ENCODE peak calls at places on chromosomes 11 and 22, in ten cellular contexts. Y is colonic mucosa, A is tibial nerve, Z is epithelial cell of esophagus, P is cardiac muscle cell, H is nephron progenitor cell, N is neural progenitor cell, S is heart left ventricle, R is HepG2, M is ovary. F is an unnamed sample.

GRCh38 chr22:22882033-22882717 is 5.4 kb upstream of the IGLL5 start:
- DNase-seq in H (no peak), R (no peak), Y (peak; percentile 41), M (no peak), S (no peak), N (no peak), A (no peak), P (no peak), Z (peak; percentile 35), F (no peak)

GRCh38 chr11:126680109-126680508 is 320.5 kb downstream of the KIRREL3 start:
- DNase-seq in P (no peak), S (no peak), M (no peak), Z (no peak), H (no peak), N (no peak), Y (no peak), R (no peak), A (no peak), F (no peak)

GRCh38 chr22:30823015-30823370 is 128.3 kb downstream of the OSBP2 start:
- DNase-seq in Y (no peak), S (no peak), N (peak; percentile 66), P (peak; percentile 8), M (no peak), R (no peak), H (peak; percentile 20), Z (peak; percentile 38), A (no peak), F (no peak)

GRCh38 chr22:48476599-48476998 is 1351.1 kb downstream of the BRD1 start:
- DNase-seq in M (no peak), N (no peak), P (no peak), Y (no peak), R (no peak), Z (no peak), S (no peak), H (no peak), A (no peak), F (no peak)

GRCh38 chr11:68194675-68195294 is 18.3 kb downstream of the KMT5B start:
- DNase-seq in P (no peak), Y (no peak), R (no peak), S (no peak), M (no peak), H (no peak), Z (no peak), A (no peak), N (no peak), F (no peak)

GRCh38 chr22:40526960-40527359 is 109.6 kb downstream of the MRTFA start:
- DNase-seq in A (no peak), M (peak; percentile 4), Y (no peak), Z (no peak), N (no peak), P (no peak), R (no peak), S (no peak), H (no peak), F (no peak)

GRCh38 chr11:118295834-118296454 is 8.6 kb upstream of the CD3E start:
- DNase-seq in R (peak; percentile 28), H (no peak), Z (peak; percentile 92), S (no peak), M (no peak), N (peak; percentile 40), A (no peak), P (peak; percentile 28), Y (no peak), F (no peak)

GRCh38 chr22:38298312-38299000 is 18.8 kb downstream of the CSNK1E start:
- DNase-seq in M (no peak), P (no peak), S (no peak), Z (peak; percentile 100), A (no peak), Y (no peak), N (peak; percentile 34), H (peak; percentile 23), R (no peak), F (no peak)

DNA sequence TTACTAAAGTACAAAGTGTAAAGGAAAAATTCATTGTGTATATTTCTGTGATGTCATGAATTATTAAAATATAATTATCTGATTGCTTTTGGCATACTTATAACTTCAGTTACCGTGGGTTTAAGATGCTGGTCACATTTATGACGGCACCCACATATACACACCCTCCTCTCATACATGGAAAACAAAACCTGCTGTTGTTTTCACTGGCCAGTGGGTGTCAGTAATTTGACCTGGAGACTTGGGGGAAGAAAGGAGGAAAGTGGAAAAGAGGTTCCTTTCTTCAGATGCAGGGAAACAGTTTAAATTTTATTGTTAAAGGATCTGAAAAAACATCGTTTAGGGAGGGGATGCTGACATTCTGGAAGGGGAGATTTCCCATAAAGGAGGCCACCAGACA is 742 bp upstream of the BBOX1 start:
- DNase-seq in Z (no peak), M (no peak), R (no peak), N (no peak), H (no peak), A (no peak), S (no peak), Y (no peak), P (no peak), F (no peak)
- TF ChIP-seq CTCF in Z (peak; percentile 24), M (no peak), R (peak; percentile 24), N (peak; percentile 18), H (no peak), A (no peak), S (no peak), Y (no peak), P (no peak), F (no peak)

DNA sequence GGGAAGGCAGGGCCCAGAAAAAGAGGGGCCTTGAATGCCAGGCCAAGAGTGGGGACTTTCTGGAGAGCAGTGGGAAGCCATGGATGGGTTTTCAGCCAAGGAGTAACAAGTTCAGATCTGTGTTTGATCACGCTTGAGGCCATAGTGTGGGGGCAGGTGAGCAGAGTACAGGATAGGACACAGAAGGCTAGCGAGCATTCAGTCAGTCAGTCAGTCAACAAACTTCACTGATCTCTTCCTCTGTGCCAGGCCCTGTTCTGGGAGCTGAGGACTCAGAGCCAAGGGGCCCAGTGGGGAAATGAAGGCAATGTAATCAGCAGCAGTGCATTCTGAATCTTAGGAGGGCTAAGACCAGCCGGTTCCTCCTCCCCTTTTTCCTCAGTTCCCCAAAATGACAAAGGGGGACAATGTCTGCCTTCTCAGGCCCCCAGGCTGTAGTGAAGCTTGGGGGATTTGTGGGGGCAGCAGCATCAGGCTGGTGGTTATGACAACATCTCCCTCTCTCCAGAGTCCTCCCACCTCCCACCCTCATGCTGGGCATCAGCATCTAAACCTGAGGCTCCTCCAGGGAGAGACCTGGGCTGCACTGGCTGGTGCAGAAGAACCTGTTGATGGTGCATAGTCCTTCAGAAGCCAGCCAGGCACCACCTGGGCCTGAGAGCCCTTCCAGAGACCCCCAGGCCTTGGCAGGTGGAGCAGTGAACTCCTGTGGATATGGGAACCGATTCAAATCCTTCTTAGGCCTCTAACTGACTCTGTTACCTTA is 42.9 kb upstream of the TPBGL start:
- DNase-seq in P (no peak), N (no peak), M (no peak), Z (no peak), Y (no peak), S (no peak), R (no peak), A (no peak), H (no peak), F (no peak)
- TF ChIP-seq CTCF in P (no peak), N (no peak), M (no peak), Z (no peak), Y (no peak), S (no peak), R (no peak), A (no peak), H (no peak), F (no peak)

GRCh38 chr11:8689726-8690255 is 7.2 kb downstream of the RPL27A start:
- DNase-seq in M (no peak), H (no peak), P (no peak), Z (no peak), S (no peak), N (no peak), Y (no peak), A (no peak), R (no peak), F (no peak)

GRCh38 chr11:8693010-8693551 is 10.5 kb downstream of the RPL27A start:
- DNase-seq in A (no peak), S (no peak), N (no peak), M (no peak), Z (peak; percentile 48), H (no peak), R (no peak), P (no peak), Y (no peak), F (no peak)

GRCh38 chr11:8692417-8692816 is 9.8 kb downstream of the RPL27A start:
- DNase-seq in N (no peak), R (no peak), M (no peak), Z (peak; percentile 40), Y (no peak), S (no peak), H (no peak), A (no peak), P (no peak), F (no peak)

GRCh38 chr11:8690374-8691342 is 8.1 kb downstream of the RPL27A start:
- DNase-seq in M (peak; percentile 6), A (no peak), P (no peak), H (no peak), Y (no peak), S (no peak), N (no peak), R (no peak), Z (no peak), F (no peak)

DNA sequence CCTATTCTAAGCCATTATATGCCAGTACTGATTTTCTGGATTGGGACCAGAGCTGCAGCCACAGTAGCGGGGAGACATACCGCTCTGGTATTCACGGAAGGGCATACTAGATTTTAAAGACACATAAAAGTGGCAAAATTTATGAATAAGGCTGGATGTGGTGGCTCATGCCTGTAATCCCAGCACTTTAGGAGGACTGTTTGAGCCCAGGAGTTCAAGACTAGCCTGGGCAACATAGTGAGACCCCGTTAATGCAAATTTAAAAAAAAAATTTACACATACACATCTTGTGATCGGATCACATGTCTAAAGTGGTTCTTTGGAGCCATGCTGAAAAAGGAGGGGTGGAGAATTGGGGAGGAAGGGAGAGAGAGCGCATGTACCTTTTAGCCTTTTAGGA is 9.0 kb downstream of the RPL27A start:
- DNase-seq in P (no peak), N (no peak), Z (no peak), R (no peak), Y (no peak), S (no peak), A (no peak), H (no peak), M (peak; percentile 3), F (no peak)
- TF ChIP-seq CTCF in P (no peak), N (no peak), Z (no peak), R (no peak), Y (no peak), S (no peak), A (no peak), H (no peak), M (no peak), F (no peak)

DNA sequence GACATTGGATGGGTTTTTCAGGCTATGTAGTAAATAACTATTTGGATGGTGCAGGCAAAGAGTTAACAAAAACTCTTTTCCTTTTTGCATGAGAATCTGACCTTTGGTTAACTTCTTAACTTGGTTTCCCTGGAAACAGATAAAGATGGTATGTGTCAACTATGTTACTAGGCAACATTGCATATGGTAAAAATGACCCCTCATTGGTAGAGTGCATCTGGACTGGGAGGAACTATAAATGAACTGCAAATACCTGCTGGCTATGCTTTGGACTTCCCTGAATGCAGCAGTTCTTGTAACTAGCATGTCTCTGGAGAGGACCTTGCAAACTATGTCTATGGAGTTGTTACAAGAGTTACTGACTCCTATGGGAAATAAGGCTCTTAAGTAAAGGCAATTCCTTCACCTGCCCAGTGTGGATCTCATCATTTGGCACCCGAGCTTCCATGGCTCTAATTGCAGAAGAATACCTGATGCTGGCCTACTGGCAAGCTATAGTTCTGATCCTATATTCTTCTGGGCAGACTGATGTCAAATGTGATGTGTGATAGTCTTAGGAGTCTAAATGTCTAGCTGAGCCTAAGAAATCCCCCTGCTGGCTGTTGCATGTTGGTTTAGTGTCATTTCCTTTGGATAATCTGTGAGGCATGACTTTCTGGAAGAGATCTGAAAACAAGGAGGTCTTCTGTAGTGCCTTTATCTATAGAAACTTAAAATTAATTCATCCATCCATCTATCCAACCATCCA is 126.7 kb upstream of the MTMR2 start:
- DNase-seq in A (no peak), Y (no peak), Z (no peak), H (no peak), R (peak; percentile 76), S (no peak), M (no peak), N (no peak), P (peak; percentile 38), F (no peak)
- TF ChIP-seq CTCF in A (no peak), Y (no peak), Z (no peak), H (no peak), R (no peak), S (no peak), M (no peak), N (no peak), P (peak; percentile 34), F (no peak)